ENCODE peak calls at places on chromosomes 5 and 9, in seven cellular contexts. A is aorta, O is RWPE2, B is mesendoderm, M is IMR-90, C is K562, Q is pancreas. H is an unnamed sample. For H3K4me1, the result is how much of the 10 kb centered on the place peaks cover.

GRCh38 chr9:112360047-112360804 is 19.7 kb upstream of the HSDL2 start:
- DNase-seq in B (no peak), O (no peak), Q (no peak), C (no peak), M (peak), A (no peak), H (no peak)

GRCh38 chr9:129574911-129575574 is 45.9 kb downstream of the C9orf50 start:
- DNase-seq in A (no peak), Q (no peak), O (no peak), B (no peak), C (no peak), M (peak), H (no peak)

GRCh38 chr9:81052846-81053245 is 636.5 kb downstream of the TLE1 start:
- DNase-seq in M (peak), Q (no peak), C (no peak), O (no peak), B (no peak), A (no peak), H (no peak)

GRCh38 chr9:132651259-132651658 is 18.5 kb downstream of the DDX31 start:
- DNase-seq in B (no peak), A (no peak), Q (no peak), C (no peak), M (peak), O (no peak), H (no peak)

GRCh38 chr9:4508246-4508906 is 18.1 kb downstream of the SLC1A1 start:
- DNase-seq in A (no peak), C (no peak), O (no peak), B (peak), M (peak), Q (no peak), H (no peak)

GRCh38 chr9:20664501-20664900 is 19.6 kb upstream of the FOCAD start:
- DNase-seq in Q (no peak), C (no peak), A (no peak), M (no peak), B (peak), O (no peak), H (no peak)

GRCh38 chr5:54366707-54367106 is 56.3 kb upstream of the ARL15 start:
- DNase-seq in B (no peak), O (no peak), M (no peak), Q (no peak), A (no peak), C (no peak), H (no peak)

GRCh38 chr5:58399951-58400350 is 59.9 kb downstream of the PLK2 start:
- DNase-seq in C (no peak), O (no peak), B (peak), Q (no peak), A (no peak), M (no peak), H (no peak)

GRCh38 chr9:37575511-37575914 is 667 bp downstream of the FBXO10 start:
- DNase-seq in Q (no peak), O (no peak), B (no peak), C (no peak), A (no peak), M (no peak), H (no peak)

GRCh38 chr9:37300620-37301368 is 121.7 kb upstream of the GRHPR start:
- DNase-seq in B (peak), A (no peak), M (peak), Q (no peak), C (no peak), O (no peak), H (no peak)

GRCh38 chr5:94849821-94850736 is 231.6 kb downstream of the SLF1 start:
- DNase-seq in Q (no peak), B (peak), O (no peak), M (peak), A (no peak), C (peak), H (no peak)

GRCh38 chr9:114855488-114855887 is 49.6 kb upstream of the TNFSF15 start:
- DNase-seq in B (no peak), O (no peak), M (peak), C (no peak), A (no peak), Q (no peak), H (no peak)

GRCh38 chr9:113988951-113989780 is 88.9 kb downstream of the AMBP start:
- DNase-seq in B (no peak), A (peak), Q (no peak), C (no peak), M (no peak), O (peak), H (peak)

GRCh38 chr5:109695005-109695926 is 5.5 kb downstream of the MAN2A1 start:
- DNase-seq in M (no peak), O (no peak), C (no peak), Q (no peak), A (no peak), B (no peak), H (no peak)

GRCh38 chr5:133890776-133891280 is 77.6 kb downstream of the C5orf15 start:
- DNase-seq in O (peak), Q (no peak), B (no peak), C (no peak), A (no peak), M (no peak), H (no peak)

GRCh38 chr5:6716634-6717149 is 3.5 kb downstream of the TENT4A start:
- DNase-seq in A (no peak), M (no peak), B (no peak), O (peak), C (no peak), Q (no peak), H (no peak)

GRCh38 chr5:9924614-9925013 is 294.5 kb upstream of the TAS2R1 start:
- DNase-seq in B (peak), M (peak), C (no peak), Q (no peak), O (peak), A (no peak), H (no peak)

GRCh38 chr5:109105631-109106267 is 304.0 kb downstream of the PJA2 start:
- DNase-seq in M (peak), A (no peak), B (peak), O (no peak), Q (no peak), C (no peak), H (no peak)

GRCh38 chr5:179306191-179307005 is 38.9 kb downstream of the ADAMTS2 start:
- DNase-seq in O (peak), M (peak), B (no peak), C (no peak), A (no peak), Q (no peak), H (peak)

GRCh38 chr9:77714077-77714549 is 66.0 kb upstream of the GNA14 start:
- DNase-seq in Q (no peak), B (no peak), A (no peak), O (no peak), C (no peak), M (peak), H (no peak)

GRCh38 chr5:149117970-149118369 is 23.3 kb upstream of the ABLIM3 start:
- DNase-seq in A (no peak), Q (no peak), B (no peak), O (no peak), C (no peak), M (no peak), H (no peak)

GRCh38 chr5:149239917-149240316 is 31.7 kb upstream of the AFAP1L1 start:
- DNase-seq in M (no peak), Q (no peak), C (no peak), B (no peak), A (no peak), O (no peak), H (no peak)

GRCh38 chr9:88995627-88996026 is 4.4 kb downstream of the S1PR3 start:
- DNase-seq in C (no peak), M (no peak), A (no peak), B (no peak), O (no peak), Q (no peak), H (no peak)

GRCh38 chr5:55159763-55160492 is at the start of gene GPX8:
- DNase-seq in O (no peak), Q (no peak), B (peak), C (peak), M (peak), A (no peak), H (no peak)

GRCh38 chr9:99922711-99923030 is 16.2 kb downstream of the STX17 start:
- DNase-seq in Q (no peak), B (no peak), O (no peak), A (no peak), C (no peak), M (no peak), H (no peak)

GRCh38 chr5:147481376-147481775 is 28.5 kb downstream of the DPYSL3 start:
- DNase-seq in A (no peak), O (no peak), C (no peak), M (peak), B (no peak), Q (no peak), H (no peak)

GRCh38 chr5:148984333-148984732 is 78.5 kb downstream of the SH3TC2 start:
- DNase-seq in C (no peak), B (peak), Q (no peak), O (peak), M (peak), A (no peak), H (no peak)

GRCh38 chr5:95280692-95281091 is 4.2 kb downstream of the MCTP1 start:
- DNase-seq in M (no peak), B (no peak), O (no peak), Q (no peak), A (no peak), C (no peak), H (no peak)

GRCh38 chr9:36798350-36799065 is 225.8 kb downstream of the MELK start:
- DNase-seq in C (peak), Q (no peak), O (no peak), M (no peak), B (peak), A (no peak), H (no peak)

GRCh38 chr5:150105898-150106615 is 19.7 kb upstream of the CSF1R start:
- DNase-seq in Q (no peak), B (no peak), C (no peak), O (no peak), M (no peak), A (peak), H (no peak)

GRCh38 chr9:133787749-133788015 is 49.5 kb upstream of the SARDH start:
- DNase-seq in M (no peak), Q (no peak), B (peak), A (no peak), O (no peak), C (peak), H (no peak)

GRCh38 chr9:95736370-95736769 is 139.1 kb upstream of the ERCC6L2 start:
- DNase-seq in C (peak), A (no peak), M (no peak), B (peak), Q (no peak), O (no peak), H (no peak)

GRCh38 chr5:3167473-3167872 is 416.0 kb upstream of the IRX2 start:
- DNase-seq in A (no peak), B (no peak), M (no peak), Q (no peak), C (no peak), O (no peak), H (no peak)

GRCh38 chr9:89666950-89667349 is 62.1 kb downstream of the GADD45G start:
- DNase-seq in O (no peak), C (no peak), Q (no peak), B (no peak), A (no peak), M (no peak), H (peak)

GRCh38 chr5:1007221-1007680 is 1.4 kb upstream of the NKD2 start:
- DNase-seq in B (no peak), Q (peak), M (no peak), O (no peak), A (peak), C (peak), H (no peak)

GRCh38 chr5:1005362-1005851 is 3.2 kb upstream of the NKD2 start:
- DNase-seq in C (no peak), M (no peak), A (peak), Q (no peak), B (no peak), O (peak), H (peak)

GRCh38 chr5:1005904-1006655 is 2.5 kb upstream of the NKD2 start:
- DNase-seq in B (no peak), C (no peak), O (peak), Q (peak), A (peak), M (no peak), H (peak)

GRCh38 chr5:1007681-1008450 is 736 bp upstream of the NKD2 start:
- DNase-seq in A (peak), C (no peak), B (no peak), O (peak), M (no peak), Q (peak), H (peak)

GRCh38 chr5:1006656-1007071 is 1.9 kb upstream of the NKD2 start:
- DNase-seq in M (no peak), A (peak), C (no peak), B (no peak), Q (peak), O (no peak), H (no peak)
- H3K4me1 ChIP-seq in M (under half), A (under half), C (half or more), B (under half), Q (under half), O (under half), H (under half)

GRCh38 chr5:39167141-39167972 is 52.0 kb downstream of the FYB1 start:
- DNase-seq in B (no peak), M (peak), Q (no peak), O (no peak), A (no peak), C (no peak), H (no peak)
- H3K4me1 ChIP-seq in B (under half), M (under half), Q (under half), O (under half), A (under half), C (under half), H (under half)

DNA sequence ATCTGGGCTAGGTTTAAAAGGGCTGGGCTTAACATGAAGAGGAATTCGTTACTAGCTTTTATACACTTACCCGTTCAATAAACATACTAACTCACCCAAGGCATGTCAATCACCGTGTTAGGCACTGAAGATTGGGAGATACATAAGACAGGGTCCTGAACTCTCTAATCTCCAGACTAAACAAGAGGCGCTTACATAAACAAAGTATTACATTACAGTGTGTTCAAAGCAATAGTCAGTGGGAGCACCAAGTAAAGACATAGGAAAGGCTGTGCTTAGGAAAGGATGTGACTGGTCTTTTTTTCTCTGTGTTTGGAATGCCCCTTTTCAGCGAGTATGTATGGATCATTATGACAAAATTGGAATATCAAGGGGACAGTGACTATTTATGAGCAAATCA is 203.6 kb upstream of the ADRA1B start:
- DNase-seq in C (no peak), Q (no peak), B (no peak), A (no peak), O (no peak), M (peak), H (no peak)
- H3K4me1 ChIP-seq in C (under half), Q (under half), B (under half), A (under half), O (under half), M (under half), H (under half)

GRCh38 chr5:139408191-139408590 is 4.3 kb upstream of the SPATA24 start:
- DNase-seq in B (no peak), O (peak), Q (no peak), M (no peak), A (no peak), C (no peak), H (no peak)
- H3K4me1 ChIP-seq in B (under half), O (under half), Q (under half), M (under half), A (under half), C (under half), H (under half)

DNA sequence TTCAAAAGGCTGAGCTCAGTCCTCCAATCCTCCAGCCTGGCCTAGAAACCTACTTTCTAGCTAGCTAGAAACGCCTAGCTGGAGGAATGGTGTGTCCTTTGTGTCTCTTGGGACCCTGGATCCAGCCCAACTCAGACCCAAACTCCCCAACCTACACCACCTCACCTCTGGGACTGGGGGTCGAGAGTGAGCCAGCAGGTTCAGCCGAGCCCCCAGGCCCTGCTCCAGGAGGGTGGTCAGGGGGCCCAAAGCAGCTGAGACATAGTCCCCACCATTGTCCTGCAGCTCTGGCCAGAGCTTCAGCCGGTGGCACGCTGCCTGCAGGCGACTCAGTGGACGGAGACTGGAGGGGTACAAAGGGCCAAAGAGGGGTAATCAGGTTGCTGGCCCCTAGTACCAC is 6.2 kb downstream of the NOL6 start:
- DNase-seq in M (no peak), A (peak), Q (peak), B (no peak), C (peak), O (no peak), H (no peak)
- H3K4me1 ChIP-seq in M (under half), A (under half), Q (under half), B (under half), C (under half), O (under half), H (under half)

GRCh38 chr9:123348317-123348992 is 7.5 kb upstream of the CRB2 start:
- DNase-seq in O (no peak), C (no peak), M (no peak), Q (no peak), B (no peak), A (no peak), H (no peak)

GRCh38 chr9:123349033-123349432 is 7.0 kb upstream of the CRB2 start:
- DNase-seq in O (no peak), Q (no peak), M (no peak), A (no peak), C (no peak), B (no peak), H (no peak)

GRCh38 chr9:123347289-123348060 is 8.5 kb upstream of the CRB2 start:
- DNase-seq in Q (no peak), C (no peak), B (no peak), A (no peak), O (no peak), M (no peak), H (no peak)

GRCh38 chr9:123346026-123346425 is 10.0 kb upstream of the CRB2 start:
- DNase-seq in A (no peak), B (no peak), O (no peak), C (no peak), M (no peak), Q (no peak), H (no peak)

GRCh38 chr9:123346826-123347225 is 9.2 kb upstream of the CRB2 start:
- DNase-seq in A (no peak), B (no peak), M (no peak), Q (no peak), C (no peak), O (no peak), H (no peak)
- H3K4me1 ChIP-seq in A (under half), B (under half), M (under half), Q (under half), C (under half), O (under half), H (under half)

GRCh38 chr5:141961466-141961865 is 3.5 kb upstream of the PCDH12 start:
- DNase-seq in A (no peak), M (no peak), B (no peak), Q (no peak), O (no peak), C (no peak), H (no peak)
- H3K4me1 ChIP-seq in A (under half), M (under half), B (under half), Q (under half), O (under half), C (under half), H (under half)